ENCODE peak calls at places on chromosome 16, in four cellular contexts. O is K562, Q is GM12878, L is HepG2. G is an unnamed sample.

GRCh38 chr16:87227651-87228015 is 89.6 kb downstream of the C16orf95 start:
- DNase-seq in O (no peak), Q (no peak), L (no peak), G (no peak)

GRCh38 chr16:80285089-80285488 is 255.7 kb upstream of the DYNLRB2 start:
- DNase-seq in O (no peak), Q (no peak), L (no peak), G (no peak)

GRCh38 chr16:15457958-15458357 is 23.6 kb downstream of the BMERB1 start:
- DNase-seq in O (no peak), Q (no peak), L (no peak), G (no peak)

GRCh38 chr16:78957328-78958100 is 643.0 kb downstream of the MAF start:
- DNase-seq in O (no peak), Q (no peak), L (no peak), G (no peak)

GRCh38 chr16:1812732-1813163 is 13.9 kb downstream of the HAGH start:
- DNase-seq in O (peak), Q (no peak), L (peak), G (peak)

GRCh38 chr16:84159006-84159405 is 13.9 kb downstream of the DNAAF1 start:
- DNase-seq in O (no peak), Q (no peak), L (no peak), G (no peak)

GRCh38 chr16:82888616-82889015 is 261.8 kb downstream of the CDH13 start:
- DNase-seq in O (no peak), Q (no peak), L (no peak), G (no peak)

GRCh38 chr16:50802958-50803357 is 61.1 kb downstream of the CYLD start:
- DNase-seq in O (no peak), Q (no peak), L (no peak), G (no peak)

GRCh38 chr16:64983983-64984382 is 137.9 kb downstream of the CDH11 start:
- DNase-seq in O (peak), Q (no peak), L (peak), G (peak)

GRCh38 chr16:4610011-4611005 is 4.4 kb downstream of the UBALD1 start:
- DNase-seq in O (no peak), Q (no peak), L (no peak), G (no peak)

GRCh38 chr16:80824623-80825364 is 20.4 kb upstream of the CDYL2 start:
- DNase-seq in O (peak), Q (peak), L (peak), G (peak)

DNA sequence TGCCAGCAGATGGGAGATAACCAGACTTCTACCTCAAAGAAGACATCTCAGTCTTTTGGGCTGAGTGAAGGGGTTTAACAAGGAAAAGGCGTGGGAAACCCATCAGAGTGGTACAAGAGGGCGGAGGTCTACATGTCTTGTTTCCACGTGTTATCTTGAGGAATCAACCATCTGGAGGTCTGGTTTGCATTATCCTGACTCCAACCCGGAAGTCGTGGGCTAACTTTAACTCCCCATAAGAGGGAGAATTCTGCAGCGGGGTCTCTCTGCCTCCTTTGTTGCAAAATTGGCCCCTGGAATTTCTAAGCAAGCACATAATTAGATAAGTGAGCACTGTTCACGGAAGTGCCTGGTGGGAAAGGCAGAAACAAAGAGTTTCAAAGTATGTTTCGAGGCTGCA is 398.7 kb upstream of the C16orf82 start:
- DNase-seq in O (no peak), Q (no peak), L (no peak), G (no peak)
- TF ChIP-seq CREM in O (no peak), Q (no peak), L (no peak), G (no peak)

GRCh38 chr16:59632266-59632855 is 898.2 kb upstream of the GOT2 start:
- DNase-seq in O (peak), Q (no peak), L (no peak), G (no peak)
- TF ChIP-seq CREM in O (no peak), Q (no peak), L (no peak), G (no peak)

DNA sequence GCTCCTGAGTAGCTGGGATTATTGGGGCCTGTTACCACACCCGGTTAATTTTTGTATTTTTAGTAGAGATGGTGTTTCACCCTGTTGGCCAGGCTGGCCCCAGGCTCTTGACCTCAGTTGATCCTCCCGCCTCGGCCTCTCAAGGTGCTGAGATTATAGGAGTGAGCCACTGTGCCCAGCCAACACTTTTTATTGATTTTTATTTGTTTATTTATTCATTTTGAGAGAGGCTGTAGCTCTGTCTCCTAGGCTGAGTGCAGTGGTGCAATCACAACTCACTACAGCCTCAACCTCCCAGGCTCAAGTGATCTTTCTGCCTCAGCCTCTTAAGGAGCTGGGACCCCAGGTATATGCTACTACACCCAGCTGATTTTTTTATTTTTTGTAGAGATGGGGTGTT is 54.7 kb downstream of the TNRC6A start:
- DNase-seq in O (no peak), Q (no peak), L (no peak), G (no peak)
- TF ChIP-seq CREM in O (no peak), Q (no peak), L (no peak), G (no peak)

GRCh38 chr16:71344315-71344905 is 14.1 kb upstream of the CALB2 start:
- DNase-seq in O (no peak), Q (no peak), L (no peak), G (no peak)
- TF ChIP-seq CREM in O (no peak), Q (no peak), L (no peak), G (no peak)

GRCh38 chr16:73572135-73572534 is 524.2 kb upstream of the ZFHX3 start:
- DNase-seq in O (peak), Q (no peak), L (no peak), G (peak)
- TF ChIP-seq CREM in O (no peak), Q (no peak), L (no peak), G (no peak)

G was measured in WTC11.